ENCODE peak calls at places on chromosomes 3 and 15, in eight cellular contexts. X is H54, B is esophagus muscularis mucosa, H is HCT116, G is GM12891, D is spleen, R is body of pancreas, E is Peyer's patch. K is an unnamed sample.

GRCh38 chr15:36632196-36632595 is 52.8 kb downstream of the CDIN1 start:
- DNase-seq in X (peak; percentile 52), B (no peak), H (peak; percentile 54), G (no peak), D (no peak), R (no peak), E (no peak), K (no peak)

GRCh38 chr15:85725019-85725418 is 69.7 kb downstream of the KLHL25 start:
- DNase-seq in X (no peak), B (no peak), H (no peak), G (no peak), D (no peak), R (no peak), E (no peak), K (no peak)

GRCh38 chr15:50487287-50487686 is 59.2 kb downstream of the USP50 start:
- DNase-seq in X (no peak), B (no peak), H (no peak), G (no peak), D (no peak), R (no peak), E (no peak), K (no peak)

GRCh38 chr15:69342460-69343076 is 43.9 kb downstream of the PAQR5 start:
- DNase-seq in X (no peak), B (no peak), H (no peak), G (no peak), D (no peak), R (no peak), E (no peak), K (no peak)

GRCh38 chr15:79299836-79300235 is 11.1 kb upstream of the TMED3 start:
- DNase-seq in X (no peak), B (no peak), H (no peak), G (no peak), D (no peak), R (no peak), E (no peak), K (no peak)

GRCh38 chr3:113552851-113553250 is 20.5 kb downstream of the SIDT1 start:
- DNase-seq in X (no peak), B (no peak), H (no peak), G (no peak), D (no peak), R (no peak), E (no peak), K (peak; percentile 6)

GRCh38 chr3:94349310-94349848 is 286.5 kb downstream of the NSUN3 start:
- DNase-seq in X (no peak), B (no peak), H (no peak), G (no peak), D (no peak), R (no peak), E (no peak), K (no peak)

GRCh38 chr3:10450494-10451440 is 54.6 kb downstream of the ATP2B2 start:
- DNase-seq in X (no peak), B (no peak), H (no peak), G (no peak), D (peak; percentile 72), R (no peak), E (no peak), K (no peak)

GRCh38 chr3:172511783-172512357 is 11.4 kb downstream of the TNFSF10 start:
- DNase-seq in X (no peak), B (no peak), H (no peak), G (no peak), D (peak; percentile 76), R (no peak), E (no peak), K (no peak)

GRCh38 chr3:37852097-37852496 is 9.6 kb upstream of the CTDSPL start:
- DNase-seq in X (no peak), B (no peak), H (no peak), G (no peak), D (peak; percentile 14), R (no peak), E (no peak), K (no peak)

GRCh38 chr3:131907809-131908208 is 127.0 kb downstream of the CPNE4 start:
- DNase-seq in X (no peak), B (no peak), H (no peak), G (no peak), D (no peak), R (no peak), E (no peak), K (no peak)

GRCh38 chr15:38134252-38134651 is 118.4 kb upstream of the SPRED1 start:
- DNase-seq in X (no peak), B (no peak), H (no peak), G (no peak), D (no peak), R (no peak), E (no peak), K (no peak)

GRCh38 chr3:41900265-41900664 is 61.6 kb downstream of the ULK4 start:
- DNase-seq in X (peak; percentile 52), B (no peak), H (no peak), G (no peak), D (no peak), R (no peak), E (no peak), K (no peak)

GRCh38 chr3:126308394-126309125 is 48.6 kb downstream of the KLF15 start:
- DNase-seq in X (no peak), B (peak; percentile 87), H (no peak), G (no peak), D (peak; percentile 54), R (no peak), E (no peak), K (no peak)

GRCh38 chr3:101567528-101568317 is 6.1 kb downstream of the TRMT10C start:
- DNase-seq in X (no peak), B (no peak), H (no peak), G (no peak), D (no peak), R (no peak), E (no peak), K (no peak)

GRCh38 chr3:177830411-177830849 is 633.1 kb upstream of the TBL1XR1 start:
- DNase-seq in X (no peak), B (no peak), H (no peak), G (no peak), D (no peak), R (no peak), E (peak; percentile 54), K (no peak)

GRCh38 chr15:80595391-80595790 is 99.7 kb upstream of the ABHD17C start:
- DNase-seq in X (no peak), B (no peak), H (no peak), G (no peak), D (no peak), R (no peak), E (peak; percentile 42), K (peak; percentile 28)

GRCh38 chr15:30023798-30024295 is 58.9 kb upstream of the GOLGA8J start:
- DNase-seq in X (no peak), B (no peak), H (no peak), G (no peak), D (no peak), R (no peak), E (no peak), K (no peak)

DNA sequence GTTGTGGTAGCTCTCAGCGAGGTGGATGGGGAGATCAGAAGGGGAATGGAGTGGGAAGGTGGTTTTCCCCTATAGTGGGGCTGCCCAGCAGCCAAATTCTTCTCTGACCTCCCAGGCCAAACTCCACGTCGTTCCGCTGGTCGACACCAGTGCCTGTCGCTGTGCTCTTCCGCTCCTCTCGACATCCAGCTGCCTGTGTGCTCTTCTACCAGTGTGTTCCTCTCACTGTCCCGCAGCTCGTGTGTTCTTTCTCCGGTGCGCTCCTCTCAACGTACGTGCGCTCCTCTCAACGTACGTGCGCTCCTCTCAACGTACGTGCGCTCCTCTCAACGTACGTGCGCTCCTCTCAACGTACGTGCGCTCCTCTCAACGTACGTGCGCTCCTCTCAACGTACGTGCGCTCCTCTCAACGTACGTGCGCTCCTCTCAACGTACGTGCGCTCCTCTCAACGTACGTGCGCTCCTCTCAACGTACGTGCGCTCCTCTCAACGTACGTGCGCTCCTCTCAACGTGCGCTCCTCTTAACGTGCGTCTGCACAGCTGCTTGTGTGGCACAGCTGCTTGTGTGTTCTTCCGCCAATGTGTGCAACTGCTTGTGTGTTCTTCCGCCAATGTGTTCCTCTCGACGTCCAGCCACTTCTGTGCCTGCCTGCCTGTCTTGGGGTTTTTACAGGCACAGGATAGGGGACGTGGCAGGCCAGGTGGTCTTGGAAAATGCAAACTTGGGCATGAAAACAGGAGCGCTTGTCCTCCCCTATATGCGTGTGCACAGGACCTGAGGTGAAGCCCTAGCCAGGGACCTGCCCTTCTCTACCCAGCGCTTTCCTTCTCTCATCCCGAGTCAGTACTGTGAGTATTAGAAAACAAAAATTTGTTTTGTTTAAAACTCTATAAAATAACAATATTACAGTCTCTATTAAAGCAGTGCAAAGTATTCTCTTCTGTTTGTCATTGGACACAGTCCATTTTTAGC is 991.1 kb downstream of the GBE1 start:
- DNase-seq in X (no peak), B (no peak), H (no peak), G (no peak), D (no peak), R (no peak), E (no peak), K (peak; percentile 29)
- TF ChIP-seq POLR2A in X (no peak), B (no peak), H (no peak), G (no peak), D (no peak), R (no peak), E (no peak), K (no peak)

DNA sequence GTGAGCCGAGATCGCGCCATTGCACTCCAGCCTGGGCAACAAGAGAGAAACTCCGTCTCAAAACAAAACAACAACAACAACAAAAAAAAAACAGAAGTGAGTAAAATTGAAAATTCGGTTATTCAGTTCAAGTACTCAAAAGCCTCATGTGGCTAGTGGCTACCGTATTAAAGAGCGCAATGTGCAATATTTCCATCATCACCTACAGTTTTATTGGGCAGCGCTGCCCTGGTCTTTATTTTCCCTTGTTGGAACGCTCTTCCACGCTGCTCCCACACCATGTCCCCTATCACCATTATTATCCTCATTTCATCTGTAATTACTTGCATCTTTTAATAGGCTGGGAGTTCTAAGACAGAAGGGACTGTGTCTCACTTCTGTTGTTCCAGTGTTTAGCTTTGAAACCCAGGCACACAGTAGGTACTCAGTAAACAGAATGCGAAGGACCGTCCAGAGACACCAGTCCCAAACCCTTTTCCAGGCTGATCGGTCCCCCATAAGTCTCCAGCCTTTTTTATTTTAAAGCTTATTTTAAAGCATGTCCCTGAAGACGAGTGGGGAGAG is 427 bp upstream of the HACD3 start:
- DNase-seq in X (no peak), B (no peak), H (no peak), G (no peak), D (no peak), R (no peak), E (no peak), K (no peak)
- TF ChIP-seq POLR2A in X (no peak), B (no peak), H (no peak), G (no peak), D (no peak), R (no peak), E (no peak), K (no peak)

DNA sequence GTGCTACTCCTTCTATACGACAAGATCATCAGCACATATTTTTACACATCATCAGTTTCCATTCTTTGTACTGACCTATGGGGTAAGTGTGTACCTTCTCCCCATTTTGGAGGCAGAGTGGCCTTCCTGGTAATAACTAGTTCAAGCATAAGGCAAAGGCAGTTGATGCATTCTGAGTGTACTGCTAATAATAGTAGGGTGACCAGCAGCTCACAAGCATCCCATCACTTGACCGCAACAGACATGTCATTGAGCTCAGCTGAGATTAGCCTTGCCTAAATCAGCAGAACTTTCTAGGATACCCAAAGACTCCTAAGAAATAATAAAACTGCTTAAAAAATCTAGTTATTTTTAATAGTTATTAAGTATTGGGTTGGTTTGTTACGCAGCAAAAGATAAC is 329.8 kb upstream of the FRG2C start:
- DNase-seq in X (no peak), B (no peak), H (no peak), G (no peak), D (no peak), R (no peak), E (no peak), K (no peak)
- TF ChIP-seq POLR2A in X (no peak), B (no peak), H (no peak), G (no peak), D (no peak), R (no peak), E (no peak), K (no peak)

GRCh38 chr3:66469220-66469640 is 31.6 kb downstream of the LRIG1 start:
- DNase-seq in X (no peak), B (no peak), H (no peak), G (peak; percentile 25), D (no peak), R (no peak), E (no peak), K (no peak)
- TF ChIP-seq POLR2A in X (no peak), B (no peak), H (no peak), G (no peak), D (no peak), R (no peak), E (no peak), K (no peak)